ENCODE peak calls at places on chromosomes 4 and X, in ten cellular contexts. One of them, this sample, is unnamed.

GRCh38 chr4:94714761-94715160 is 43.0 kb upstream of the BMPR1B start:
- DNase-seq in foreskin fibroblast: peak; percentile 61
- DNase-seq in cardiac muscle cell: peak; percentile 29
- DNase-seq in RWPE2: no peak
- DNase-seq in brain microvascular endothelial cell: peak; percentile 39
- DNase-seq in A549: no peak
- DNase-seq in left lung: no peak
- DNase-seq in fibroblast of lung: peak; percentile 89
- DNase-seq in GM23338: no peak
- DNase-seq in astrocyte of the spinal cord: peak; percentile 87
- DNase-seq in this sample: peak; percentile 88

GRCh38 chr4:6916587-6917444 is 7.2 kb downstream of the TBC1D14 start:
- DNase-seq in foreskin fibroblast: no peak
- DNase-seq in cardiac muscle cell: peak; percentile 26
- DNase-seq in RWPE2: no peak
- DNase-seq in brain microvascular endothelial cell: no peak
- DNase-seq in A549: peak; percentile 31
- DNase-seq in left lung: peak; percentile 91
- DNase-seq in fibroblast of lung: peak; percentile 41
- DNase-seq in GM23338: no peak
- DNase-seq in astrocyte of the spinal cord: no peak
- DNase-seq in this sample: no peak

GRCh38 chr4:165537028-165537648 is 158.3 kb downstream of the CPE start:
- DNase-seq in foreskin fibroblast: peak; percentile 10
- DNase-seq in cardiac muscle cell: peak; percentile 78
- DNase-seq in RWPE2: no peak
- DNase-seq in brain microvascular endothelial cell: peak; percentile 26
- DNase-seq in A549: peak; percentile 38
- DNase-seq in left lung: no peak
- DNase-seq in fibroblast of lung: peak; percentile 30
- DNase-seq in GM23338: peak; percentile 66
- DNase-seq in astrocyte of the spinal cord: peak; percentile 73
- DNase-seq in this sample: peak; percentile 14

GRCh38 chr4:94833394-94833793 is 75.6 kb downstream of the BMPR1B start:
- DNase-seq in foreskin fibroblast: peak; percentile 17
- DNase-seq in cardiac muscle cell: no peak
- DNase-seq in RWPE2: no peak
- DNase-seq in brain microvascular endothelial cell: no peak
- DNase-seq in A549: no peak
- DNase-seq in left lung: no peak
- DNase-seq in fibroblast of lung: peak; percentile 4
- DNase-seq in GM23338: no peak
- DNase-seq in astrocyte of the spinal cord: peak; percentile 44
- DNase-seq in this sample: no peak

GRCh38 chrX:119228506-119229290 is 7.4 kb upstream of the PGRMC1 start:
- DNase-seq in foreskin fibroblast: peak; percentile 85
- DNase-seq in cardiac muscle cell: peak; percentile 92
- DNase-seq in RWPE2: no peak
- DNase-seq in brain microvascular endothelial cell: peak; percentile 75
- DNase-seq in A549: peak; percentile 56
- DNase-seq in left lung: no peak
- DNase-seq in fibroblast of lung: peak; percentile 92
- DNase-seq in GM23338: no peak
- DNase-seq in astrocyte of the spinal cord: peak; percentile 82
- DNase-seq in this sample: peak; percentile 82

GRCh38 chrX:153953342-153953830 is 8.9 kb upstream of the RENBP start:
- DNase-seq in foreskin fibroblast: peak; percentile 37
- DNase-seq in cardiac muscle cell: peak; percentile 65
- DNase-seq in RWPE2: no peak
- DNase-seq in brain microvascular endothelial cell: peak; percentile 51
- DNase-seq in A549: peak; percentile 58
- DNase-seq in left lung: peak; percentile 88
- DNase-seq in fibroblast of lung: peak; percentile 47
- DNase-seq in GM23338: peak; percentile 71
- DNase-seq in astrocyte of the spinal cord: peak; percentile 66
- DNase-seq in this sample: no peak

GRCh38 chr4:152010680-152011079 is 249.9 kb upstream of the GATB start:
- DNase-seq in foreskin fibroblast: no peak
- DNase-seq in cardiac muscle cell: no peak
- DNase-seq in RWPE2: no peak
- DNase-seq in brain microvascular endothelial cell: no peak
- DNase-seq in A549: no peak
- DNase-seq in left lung: no peak
- DNase-seq in fibroblast of lung: no peak
- DNase-seq in GM23338: peak; percentile 17
- DNase-seq in astrocyte of the spinal cord: no peak
- DNase-seq in this sample: no peak

GRCh38 chr4:138677212-138677611 is 338.4 kb upstream of the NOCT start:
- DNase-seq in foreskin fibroblast: no peak
- DNase-seq in cardiac muscle cell: no peak
- DNase-seq in RWPE2: no peak
- DNase-seq in brain microvascular endothelial cell: no peak
- DNase-seq in A549: no peak
- DNase-seq in left lung: no peak
- DNase-seq in fibroblast of lung: no peak
- DNase-seq in GM23338: no peak
- DNase-seq in astrocyte of the spinal cord: no peak
- DNase-seq in this sample: no peak

GRCh38 chrX:489805-490204 is 103.1 kb upstream of the PPP2R3B start:
- DNase-seq in foreskin fibroblast: no peak
- DNase-seq in cardiac muscle cell: no peak
- DNase-seq in RWPE2: no peak
- DNase-seq in brain microvascular endothelial cell: no peak
- DNase-seq in A549: no peak
- DNase-seq in left lung: no peak
- DNase-seq in fibroblast of lung: no peak
- DNase-seq in GM23338: no peak
- DNase-seq in astrocyte of the spinal cord: no peak
- DNase-seq in this sample: no peak

GRCh38 chr4:186606593-186606992 is 51.2 kb upstream of the MTNR1A start:
- DNase-seq in foreskin fibroblast: no peak
- DNase-seq in cardiac muscle cell: peak; percentile 61
- DNase-seq in RWPE2: no peak
- DNase-seq in brain microvascular endothelial cell: peak; percentile 60
- DNase-seq in A549: peak; percentile 34
- DNase-seq in left lung: no peak
- DNase-seq in fibroblast of lung: peak; percentile 66
- DNase-seq in GM23338: no peak
- DNase-seq in astrocyte of the spinal cord: peak; percentile 27
- DNase-seq in this sample: no peak

GRCh38 chr4:57103051-57103450 is 7.1 kb downstream of the IGFBP7 start:
- DNase-seq in foreskin fibroblast: no peak
- DNase-seq in cardiac muscle cell: peak; percentile 62
- DNase-seq in RWPE2: no peak
- DNase-seq in brain microvascular endothelial cell: no peak
- DNase-seq in A549: no peak
- DNase-seq in left lung: no peak
- DNase-seq in fibroblast of lung: no peak
- DNase-seq in GM23338: peak; percentile 20
- DNase-seq in astrocyte of the spinal cord: peak; percentile 28
- DNase-seq in this sample: no peak
- H3K4me3 ChIP-seq in foreskin fibroblast: no peak overlapping the region
- H3K4me3 ChIP-seq in cardiac muscle cell: no peak overlapping the region
- H3K4me3 ChIP-seq in RWPE2: no peak overlapping the region
- H3K4me3 ChIP-seq in brain microvascular endothelial cell: peak overlapping the region; percentile 6
- H3K4me3 ChIP-seq in A549: no peak overlapping the region
- H3K4me3 ChIP-seq in left lung: no peak overlapping the region
- H3K4me3 ChIP-seq in fibroblast of lung: no peak overlapping the region
- H3K4me3 ChIP-seq in GM23338: no peak overlapping the region
- H3K4me3 ChIP-seq in astrocyte of the spinal cord: no peak overlapping the region
- H3K4me3 ChIP-seq in this sample: no peak overlapping the region

DNA sequence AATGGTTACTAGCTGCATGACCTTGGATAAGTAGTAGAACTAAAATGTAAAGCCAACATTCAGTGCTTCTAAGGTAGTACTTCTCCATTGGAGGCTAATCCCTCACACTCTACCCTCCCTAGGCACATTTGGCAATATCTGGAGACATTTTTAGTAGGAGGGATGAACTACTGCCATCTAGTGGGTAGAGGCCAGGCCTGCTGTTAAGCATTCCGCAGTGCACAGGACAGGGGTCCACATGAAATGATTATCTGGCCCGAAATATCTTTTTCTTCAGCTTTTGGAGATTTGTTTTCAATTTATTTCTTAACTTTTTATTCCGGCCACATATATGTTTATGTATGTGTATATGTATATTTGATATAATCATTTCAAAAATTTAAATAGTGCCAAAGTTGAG is 36.0 kb upstream of the SPANXC start:
- DNase-seq in foreskin fibroblast: no peak
- DNase-seq in cardiac muscle cell: peak; percentile 45
- DNase-seq in RWPE2: no peak
- DNase-seq in brain microvascular endothelial cell: no peak
- DNase-seq in A549: peak; percentile 22
- DNase-seq in left lung: no peak
- DNase-seq in fibroblast of lung: peak; percentile 3
- DNase-seq in GM23338: peak; percentile 53
- DNase-seq in astrocyte of the spinal cord: peak; percentile 7
- DNase-seq in this sample: no peak
- TF ChIP-seq CTCF in foreskin fibroblast: peak; percentile 48
- TF ChIP-seq CTCF in cardiac muscle cell: peak; percentile 71
- TF ChIP-seq CTCF in RWPE2: peak; percentile 48
- TF ChIP-seq CTCF in brain microvascular endothelial cell: peak; percentile 76
- TF ChIP-seq CTCF in A549: peak; percentile 45
- TF ChIP-seq CTCF in left lung: peak; percentile 53
- TF ChIP-seq CTCF in fibroblast of lung: peak; percentile 69
- TF ChIP-seq CTCF in GM23338: peak; percentile 70
- TF ChIP-seq CTCF in astrocyte of the spinal cord: peak; percentile 63
- TF ChIP-seq CTCF in this sample: peak; percentile 63

DNA sequence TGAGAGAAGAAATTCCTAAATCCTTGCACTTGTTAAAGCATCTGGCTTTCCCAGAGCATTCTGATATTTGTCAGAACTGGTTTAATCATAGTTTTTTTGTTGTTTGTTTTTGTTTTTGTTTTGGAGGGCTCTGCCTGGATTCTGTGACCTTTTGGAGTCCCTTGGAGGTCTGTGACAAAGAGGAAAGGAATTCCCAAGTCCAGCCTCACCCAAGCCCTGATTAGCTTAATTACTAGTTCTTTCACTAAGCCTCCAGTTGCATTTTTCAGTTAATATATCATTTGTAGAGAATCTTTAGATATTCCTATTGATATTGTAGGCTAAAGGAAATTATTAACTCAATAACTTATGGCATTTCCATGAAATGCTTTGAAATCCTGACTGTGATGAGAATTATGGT is 689 bp downstream of the ACE2 start:
- DNase-seq in foreskin fibroblast: no peak
- DNase-seq in cardiac muscle cell: no peak
- DNase-seq in RWPE2: no peak
- DNase-seq in brain microvascular endothelial cell: no peak
- DNase-seq in A549: no peak
- DNase-seq in left lung: no peak
- DNase-seq in fibroblast of lung: no peak
- DNase-seq in GM23338: no peak
- DNase-seq in astrocyte of the spinal cord: no peak
- DNase-seq in this sample: no peak
- H3K4me3 ChIP-seq in foreskin fibroblast: no peak overlapping the region
- H3K4me3 ChIP-seq in cardiac muscle cell: no peak overlapping the region
- H3K4me3 ChIP-seq in RWPE2: no peak overlapping the region
- H3K4me3 ChIP-seq in brain microvascular endothelial cell: no peak overlapping the region
- H3K4me3 ChIP-seq in A549: no peak overlapping the region
- H3K4me3 ChIP-seq in left lung: no peak overlapping the region
- H3K4me3 ChIP-seq in fibroblast of lung: no peak overlapping the region
- H3K4me3 ChIP-seq in GM23338: no peak overlapping the region
- H3K4me3 ChIP-seq in astrocyte of the spinal cord: no peak overlapping the region
- H3K4me3 ChIP-seq in this sample: no peak overlapping the region

DNA sequence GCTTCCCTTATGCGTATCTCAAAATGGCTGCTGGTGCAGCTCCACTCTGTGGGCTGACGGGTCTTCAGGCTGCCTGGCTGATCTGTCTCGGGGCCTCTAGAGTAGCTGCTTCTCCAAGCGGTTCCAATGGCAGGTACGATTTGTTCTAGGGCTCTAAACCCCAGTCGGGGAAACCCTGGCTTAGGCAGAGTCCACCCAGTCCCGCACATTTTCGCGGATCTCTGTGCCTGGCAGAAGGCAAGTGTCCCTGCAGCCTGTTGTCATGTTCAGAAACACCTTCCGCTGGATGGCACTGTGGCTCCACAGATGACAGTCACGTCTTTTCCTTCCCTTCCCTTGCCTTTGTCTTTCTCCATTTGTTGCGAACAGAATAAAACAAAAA is 54.4 kb downstream of the NBDY start:
- DNase-seq in foreskin fibroblast: no peak
- DNase-seq in cardiac muscle cell: no peak
- DNase-seq in RWPE2: no peak
- DNase-seq in brain microvascular endothelial cell: no peak
- DNase-seq in A549: no peak
- DNase-seq in left lung: no peak
- DNase-seq in fibroblast of lung: no peak
- DNase-seq in GM23338: peak; percentile 8
- DNase-seq in astrocyte of the spinal cord: peak; percentile 34
- DNase-seq in this sample: no peak
- TF ChIP-seq CTCF in foreskin fibroblast: no peak
- TF ChIP-seq CTCF in cardiac muscle cell: no peak
- TF ChIP-seq CTCF in RWPE2: no peak
- TF ChIP-seq CTCF in brain microvascular endothelial cell: no peak
- TF ChIP-seq CTCF in A549: no peak
- TF ChIP-seq CTCF in left lung: peak; percentile 22
- TF ChIP-seq CTCF in fibroblast of lung: no peak
- TF ChIP-seq CTCF in GM23338: peak; percentile 17
- TF ChIP-seq CTCF in astrocyte of the spinal cord: no peak
- TF ChIP-seq CTCF in this sample: peak; percentile 40

This sample was measured in AG09309.